ENCODE peak calls at places on chromosomes 3 and 15, in five cellular contexts. One of them, this sample, is unnamed.

GRCh38 chr15:40372966-40373365 is 9.6 kb upstream of the KNSTRN start:
- DNase-seq in GM13977: no peak
- DNase-seq in transverse colon: no peak
- DNase-seq in progenitor cell of endocrine pancreas: no peak
- DNase-seq in AG09319: no peak
- DNase-seq in this sample: no peak

GRCh38 chr15:66886686-66887273 is 178.6 kb upstream of the SMAD3 start:
- DNase-seq in progenitor cell of endocrine pancreas: no peak
- DNase-seq in GM13977: no peak
- DNase-seq in transverse colon: no peak
- DNase-seq in AG09319: no peak
- DNase-seq in this sample: no peak

GRCh38 chr15:86444527-86444926 is 364.9 kb downstream of the AGBL1 start:
- DNase-seq in GM13977: no peak
- DNase-seq in AG09319: no peak
- DNase-seq in progenitor cell of endocrine pancreas: no peak
- DNase-seq in transverse colon: no peak
- DNase-seq in this sample: no peak

GRCh38 chr3:8962226-8962861 is 928 bp downstream of the RAD18 start:
- DNase-seq in AG09319: no peak
- DNase-seq in progenitor cell of endocrine pancreas: no peak
- DNase-seq in transverse colon: no peak
- DNase-seq in GM13977: no peak
- DNase-seq in this sample: no peak

GRCh38 chr15:36831125-36831914 is 251.9 kb downstream of the CDIN1 start:
- DNase-seq in transverse colon: no peak
- DNase-seq in progenitor cell of endocrine pancreas: no peak
- DNase-seq in AG09319: peak; percentile 14
- DNase-seq in GM13977: peak; percentile 17
- DNase-seq in this sample: peak; percentile 52

GRCh38 chr3:114903213-114903612 is 243.9 kb downstream of the ZBTB20 start:
- DNase-seq in GM13977: no peak
- DNase-seq in AG09319: no peak
- DNase-seq in progenitor cell of endocrine pancreas: no peak
- DNase-seq in transverse colon: no peak
- DNase-seq in this sample: no peak

GRCh38 chr15:35540885-35541284 is 5.1 kb downstream of the DPH6 start:
- DNase-seq in progenitor cell of endocrine pancreas: no peak
- DNase-seq in GM13977: no peak
- DNase-seq in AG09319: no peak
- DNase-seq in transverse colon: no peak
- DNase-seq in this sample: no peak

GRCh38 chr3:98730338-98730737 is 32.8 kb upstream of the ST3GAL6 start:
- DNase-seq in progenitor cell of endocrine pancreas: no peak
- DNase-seq in GM13977: peak; percentile 80
- DNase-seq in AG09319: no peak
- DNase-seq in transverse colon: no peak
- DNase-seq in this sample: peak; percentile 77

GRCh38 chr15:80977627-80978036 is 12.0 kb downstream of the MESD start:
- DNase-seq in transverse colon: peak; percentile 78
- DNase-seq in GM13977: no peak
- DNase-seq in progenitor cell of endocrine pancreas: no peak
- DNase-seq in AG09319: no peak
- DNase-seq in this sample: no peak

GRCh38 chr3:123789160-123789559 is 95.0 kb downstream of the MYLK start:
- DNase-seq in AG09319: no peak
- DNase-seq in transverse colon: no peak
- DNase-seq in GM13977: no peak
- DNase-seq in progenitor cell of endocrine pancreas: no peak
- DNase-seq in this sample: no peak

GRCh38 chr3:189170559-189170958 is 1.2 kb upstream of the TPRG1 start:
- DNase-seq in AG09319: no peak
- DNase-seq in GM13977: no peak
- DNase-seq in progenitor cell of endocrine pancreas: no peak
- DNase-seq in transverse colon: no peak
- DNase-seq in this sample: no peak

GRCh38 chr3:143252931-143253330 is 133.4 kb downstream of the CHST2 start:
- DNase-seq in transverse colon: no peak
- DNase-seq in progenitor cell of endocrine pancreas: no peak
- DNase-seq in GM13977: no peak
- DNase-seq in AG09319: no peak
- DNase-seq in this sample: no peak

GRCh38 chr3:173618703-173619102 is 221.2 kb downstream of the NLGN1 start:
- DNase-seq in progenitor cell of endocrine pancreas: no peak
- DNase-seq in GM13977: no peak
- DNase-seq in AG09319: no peak
- DNase-seq in transverse colon: no peak
- DNase-seq in this sample: no peak

GRCh38 chr15:89248584-89248983 is 4.8 kb downstream of the FANCI start:
- DNase-seq in AG09319: no peak
- DNase-seq in progenitor cell of endocrine pancreas: no peak
- DNase-seq in transverse colon: no peak
- DNase-seq in GM13977: no peak
- DNase-seq in this sample: no peak

GRCh38 chr3:106345353-106346027 is 476.7 kb upstream of the CBLB start:
- DNase-seq in GM13977: no peak
- DNase-seq in progenitor cell of endocrine pancreas: no peak
- DNase-seq in transverse colon: no peak
- DNase-seq in AG09319: peak; percentile 99
- DNase-seq in this sample: no peak

GRCh38 chr3:39290255-39290654 is 10.4 kb upstream of the CX3CR1 start:
- DNase-seq in AG09319: no peak
- DNase-seq in transverse colon: no peak
- DNase-seq in GM13977: no peak
- DNase-seq in progenitor cell of endocrine pancreas: no peak
- DNase-seq in this sample: no peak

GRCh38 chr15:88648357-88649214 is 9.8 kb downstream of the ISG20 start:
- DNase-seq in transverse colon: peak; percentile 73
- DNase-seq in progenitor cell of endocrine pancreas: no peak
- DNase-seq in AG09319: no peak
- DNase-seq in GM13977: no peak
- DNase-seq in this sample: no peak

GRCh38 chr15:28002136-28002861 is 96.8 kb downstream of the OCA2 start:
- DNase-seq in GM13977: no peak
- DNase-seq in progenitor cell of endocrine pancreas: no peak
- DNase-seq in transverse colon: no peak
- DNase-seq in AG09319: no peak
- DNase-seq in this sample: no peak

GRCh38 chr3:72310028-72310987 is 525.4 kb upstream of the PROK2 start:
- DNase-seq in progenitor cell of endocrine pancreas: no peak
- DNase-seq in AG09319: peak; percentile 49
- DNase-seq in GM13977: peak; percentile 77
- DNase-seq in transverse colon: peak; percentile 67
- DNase-seq in this sample: peak; percentile 82

GRCh38 chr3:11734-12133 is 184.8 kb upstream of the CHL1 start:
- DNase-seq in GM13977: no peak
- DNase-seq in progenitor cell of endocrine pancreas: no peak
- DNase-seq in AG09319: no peak
- DNase-seq in transverse colon: no peak
- DNase-seq in this sample: no peak

GRCh38 chr3:122660575-122660974 is 20.1 kb upstream of the PARP14 start:
- DNase-seq in AG09319: no peak
- DNase-seq in GM13977: no peak
- DNase-seq in progenitor cell of endocrine pancreas: no peak
- DNase-seq in transverse colon: no peak
- DNase-seq in this sample: no peak

GRCh38 chr15:90097475-90097874 is 4.8 kb downstream of the IDH2 start:
- DNase-seq in GM13977: peak; percentile 61
- DNase-seq in transverse colon: peak; percentile 44
- DNase-seq in AG09319: no peak
- DNase-seq in progenitor cell of endocrine pancreas: no peak
- DNase-seq in this sample: peak; percentile 71

GRCh38 chr15:83305696-83306291 is 21.3 kb upstream of the BNC1 start:
- DNase-seq in AG09319: no peak
- DNase-seq in transverse colon: no peak
- DNase-seq in progenitor cell of endocrine pancreas: peak; percentile 62
- DNase-seq in GM13977: no peak
- DNase-seq in this sample: no peak

GRCh38 chr15:48041454-48041853 is 79.3 kb upstream of the SLC24A5 start:
- DNase-seq in AG09319: no peak
- DNase-seq in progenitor cell of endocrine pancreas: no peak
- DNase-seq in GM13977: no peak
- DNase-seq in transverse colon: no peak
- DNase-seq in this sample: no peak

GRCh38 chr3:177179281-177180067 is 17.8 kb downstream of the TBL1XR1 start:
- DNase-seq in AG09319: no peak
- DNase-seq in GM13977: no peak
- DNase-seq in progenitor cell of endocrine pancreas: no peak
- DNase-seq in transverse colon: no peak
- DNase-seq in this sample: no peak

GRCh38 chr15:39854161-39854560 is 65.9 kb downstream of the GPR176 start:
- DNase-seq in transverse colon: no peak
- DNase-seq in AG09319: no peak
- DNase-seq in progenitor cell of endocrine pancreas: no peak
- DNase-seq in GM13977: no peak
- DNase-seq in this sample: no peak

GRCh38 chr3:24495334-24495994 is 814 bp upstream of the THRB start:
- DNase-seq in AG09319: no peak
- DNase-seq in progenitor cell of endocrine pancreas: peak; percentile 49
- DNase-seq in GM13977: peak; percentile 29
- DNase-seq in transverse colon: peak; percentile 67
- DNase-seq in this sample: peak; percentile 21

GRCh38 chr3:44682182-44682896 is 30.1 kb upstream of the ZNF502 start:
- DNase-seq in AG09319: no peak
- DNase-seq in transverse colon: no peak
- DNase-seq in progenitor cell of endocrine pancreas: no peak
- DNase-seq in GM13977: no peak
- DNase-seq in this sample: no peak

GRCh38 chr3:124260206-124260915 is 268.4 kb upstream of the ROPN1 start:
- DNase-seq in AG09319: peak; percentile 48
- DNase-seq in transverse colon: no peak
- DNase-seq in GM13977: no peak
- DNase-seq in progenitor cell of endocrine pancreas: no peak
- DNase-seq in this sample: no peak

GRCh38 chr3:114595521-114596028 is 301.7 kb downstream of the TIGIT start:
- DNase-seq in progenitor cell of endocrine pancreas: no peak
- DNase-seq in GM13977: no peak
- DNase-seq in AG09319: no peak
- DNase-seq in transverse colon: no peak
- DNase-seq in this sample: no peak

GRCh38 chr3:13874891-13875290 is 5.0 kb downstream of the WNT7A start:
- DNase-seq in GM13977: no peak
- DNase-seq in AG09319: no peak
- DNase-seq in transverse colon: no peak
- DNase-seq in progenitor cell of endocrine pancreas: no peak
- DNase-seq in this sample: no peak

GRCh38 chr3:57587946-57588345 is 9.2 kb downstream of the ARF4 start:
- DNase-seq in AG09319: no peak
- DNase-seq in progenitor cell of endocrine pancreas: no peak
- DNase-seq in GM13977: no peak
- DNase-seq in transverse colon: no peak
- DNase-seq in this sample: no peak

GRCh38 chr3:57577786-57578185 is 19.4 kb downstream of the ARF4 start:
- DNase-seq in transverse colon: no peak
- DNase-seq in GM13977: no peak
- DNase-seq in AG09319: no peak
- DNase-seq in progenitor cell of endocrine pancreas: no peak
- DNase-seq in this sample: no peak

GRCh38 chr3:57583544-57583943 is 13.6 kb downstream of the ARF4 start:
- DNase-seq in transverse colon: no peak
- DNase-seq in GM13977: no peak
- DNase-seq in progenitor cell of endocrine pancreas: no peak
- DNase-seq in AG09319: no peak
- DNase-seq in this sample: no peak

GRCh38 chr3:57586778-57587177 is 10.4 kb downstream of the ARF4 start:
- DNase-seq in progenitor cell of endocrine pancreas: no peak
- DNase-seq in GM13977: no peak
- DNase-seq in AG09319: no peak
- DNase-seq in transverse colon: no peak
- DNase-seq in this sample: no peak

DNA sequence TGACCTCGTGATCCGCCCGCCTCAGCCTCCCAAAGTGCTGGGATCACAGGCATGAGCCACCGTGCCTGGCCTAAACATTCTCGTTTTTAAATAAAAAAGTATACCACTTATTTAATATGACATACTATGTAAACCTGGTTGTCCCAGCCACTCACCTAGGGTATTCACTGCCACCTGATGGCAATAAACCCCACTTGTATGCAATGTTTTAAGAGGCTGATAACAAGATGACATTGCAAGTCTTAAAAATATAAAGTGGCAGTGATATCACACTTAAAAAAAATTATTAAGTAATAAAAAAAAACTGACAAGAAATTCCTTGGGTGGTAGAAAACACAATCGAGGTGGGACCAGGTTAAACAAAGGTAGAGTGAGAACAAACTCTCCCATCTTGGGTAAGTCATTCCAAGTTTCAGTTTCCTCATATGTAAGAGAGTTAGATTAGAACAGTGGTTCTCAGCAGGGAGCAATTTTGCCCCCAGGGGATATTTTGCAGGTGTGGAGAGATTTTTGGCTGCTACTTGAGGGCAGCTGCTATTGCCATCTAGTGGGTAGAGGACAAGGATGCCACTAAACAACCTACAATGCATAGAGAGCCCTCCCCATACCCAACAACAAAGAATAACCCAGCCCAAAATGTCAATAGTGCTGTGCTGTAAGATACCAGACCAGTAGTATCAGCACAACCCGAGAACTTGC is 14.5 kb downstream of the ARF4 start:
- DNase-seq in AG09319: no peak
- DNase-seq in GM13977: no peak
- DNase-seq in transverse colon: no peak
- DNase-seq in progenitor cell of endocrine pancreas: no peak
- DNase-seq in this sample: no peak
- TF ChIP-seq CTCF in AG09319: no peak
- TF ChIP-seq CTCF in GM13977: peak; percentile 25
- TF ChIP-seq CTCF in transverse colon: no peak
- TF ChIP-seq CTCF in progenitor cell of endocrine pancreas: peak; percentile 26
- TF ChIP-seq CTCF in this sample: no peak

GRCh38 chr15:65033659-65034269 is 4.3 kb upstream of the MTFMT start:
- DNase-seq in GM13977: peak; percentile 59
- DNase-seq in progenitor cell of endocrine pancreas: no peak
- DNase-seq in transverse colon: peak; percentile 31
- DNase-seq in AG09319: no peak
- DNase-seq in this sample: no peak
- TF ChIP-seq CTCF in GM13977: peak; percentile 67
- TF ChIP-seq CTCF in progenitor cell of endocrine pancreas: peak; percentile 37
- TF ChIP-seq CTCF in transverse colon: peak; percentile 19
- TF ChIP-seq CTCF in AG09319: peak; percentile 78
- TF ChIP-seq CTCF in this sample: peak; percentile 55

DNA sequence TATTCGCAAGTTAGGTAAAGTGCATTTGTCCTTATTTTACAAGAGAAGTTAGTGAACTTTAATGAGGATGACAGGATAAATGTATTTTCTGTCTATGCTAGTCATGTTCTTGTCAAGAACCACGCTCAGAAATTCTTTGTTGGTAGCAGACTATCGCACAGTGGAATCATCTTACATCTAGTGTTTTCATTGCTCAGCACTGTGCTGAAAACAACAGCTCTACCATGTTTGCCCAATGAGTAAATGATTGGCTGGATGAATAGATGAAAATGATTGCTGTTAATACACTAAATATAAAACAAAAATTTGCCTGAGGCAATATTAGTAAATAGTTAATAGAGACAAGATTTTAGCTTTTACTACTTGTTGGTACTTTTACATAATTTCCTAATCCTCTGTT is 265.3 kb upstream of the GOLIM4 start:
- DNase-seq in GM13977: no peak
- DNase-seq in transverse colon: no peak
- DNase-seq in AG09319: no peak
- DNase-seq in progenitor cell of endocrine pancreas: no peak
- DNase-seq in this sample: no peak
- TF ChIP-seq CTCF in GM13977: no peak
- TF ChIP-seq CTCF in transverse colon: no peak
- TF ChIP-seq CTCF in AG09319: no peak
- TF ChIP-seq CTCF in progenitor cell of endocrine pancreas: no peak
- TF ChIP-seq CTCF in this sample: no peak

GRCh38 chr3:31882895-31883294 is 98.2 kb downstream of the OSBPL10 start:
- DNase-seq in progenitor cell of endocrine pancreas: no peak
- DNase-seq in AG09319: no peak
- DNase-seq in transverse colon: no peak
- DNase-seq in GM13977: no peak
- DNase-seq in this sample: no peak
- TF ChIP-seq CTCF in progenitor cell of endocrine pancreas: no peak
- TF ChIP-seq CTCF in AG09319: no peak
- TF ChIP-seq CTCF in transverse colon: no peak
- TF ChIP-seq CTCF in GM13977: no peak
- TF ChIP-seq CTCF in this sample: no peak